ENCODE peak calls at places on chromosomes 1 and 21, in six cellular contexts. I is H1, Q is K562, V is HCT116, L is SK-N-SH, N is GM12878. D is an unnamed sample.

GRCh38 chr1:165907256-165907857 is 79.9 kb downstream of the UCK2 start:
- DNase-seq in I (no peak), Q (no peak), V (no peak), L (no peak), N (no peak), D (no peak)

GRCh38 chr21:42364304-42364865 is 1.9 kb downstream of the TFF1 start:
- DNase-seq in I (no peak), Q (no peak), V (no peak), L (no peak), N (no peak), D (no peak)

GRCh38 chr1:38559180-38559874 is 300.2 kb downstream of the RRAGC start:
- DNase-seq in I (no peak), Q (no peak), V (no peak), L (no peak), N (peak; percentile 84), D (no peak)

GRCh38 chr1:60874703-60875102 is 207.7 kb upstream of the NFIA start:
- DNase-seq in I (no peak), Q (peak; percentile 35), V (peak; percentile 8), L (no peak), N (no peak), D (no peak)

GRCh38 chr1:98130406-98130805 is 209.6 kb upstream of the DPYD start:
- DNase-seq in I (no peak), Q (no peak), V (no peak), L (no peak), N (no peak), D (no peak)

GRCh38 chr1:85494074-85494956 is 29.4 kb upstream of the DDAH1 start:
- DNase-seq in I (no peak), Q (no peak), V (no peak), L (peak; percentile 39), N (no peak), D (no peak)

GRCh38 chr1:245099401-245099800 is 55.4 kb upstream of the KIF26B start:
- DNase-seq in I (no peak), Q (no peak), V (no peak), L (no peak), N (no peak), D (no peak)

GRCh38 chr1:44407430-44408180 is 2.5 kb downstream of the RNF220 start:
- DNase-seq in I (peak; percentile 77), Q (no peak), V (no peak), L (peak; percentile 46), N (no peak), D (no peak)

GRCh38 chr1:156963621-156964020 is 43.2 kb downstream of the LRRC71 start:
- DNase-seq in I (no peak), Q (no peak), V (no peak), L (no peak), N (no peak), D (no peak)

GRCh38 chr1:33903210-33903589 is 39.3 kb downstream of the HMGB4 start:
- DNase-seq in I (no peak), Q (no peak), V (no peak), L (no peak), N (peak; percentile 33), D (no peak)

GRCh38 chr1:10668241-10668761 is 128.1 kb downstream of the CASZ1 start:
- DNase-seq in I (no peak), Q (no peak), V (no peak), L (peak; percentile 68), N (no peak), D (no peak)

GRCh38 chr1:21898326-21899155 is 38.6 kb downstream of the HSPG2 start:
- DNase-seq in I (no peak), Q (no peak), V (no peak), L (no peak), N (no peak), D (no peak)

GRCh38 chr1:89553195-89553584 is 28.6 kb downstream of the LRRC8B start:
- DNase-seq in I (no peak), Q (no peak), V (no peak), L (no peak), N (no peak), D (peak; percentile 6)

GRCh38 chr1:118388341-118388740 is 203.3 kb upstream of the SPAG17 start:
- DNase-seq in I (no peak), Q (no peak), V (no peak), L (no peak), N (no peak), D (no peak)

GRCh38 chr1:220410681-220411080 is 117.3 kb upstream of the MARK1 start:
- DNase-seq in I (no peak), Q (no peak), V (no peak), L (no peak), N (no peak), D (no peak)

GRCh38 chr1:14300991-14301703 is 297.3 kb upstream of the KAZN start:
- DNase-seq in I (no peak), Q (no peak), V (no peak), L (peak; percentile 23), N (no peak), D (no peak)

GRCh38 chr1:54499097-54500029 is 48.7 kb upstream of the ACOT11 start:
- DNase-seq in I (peak; percentile 74), Q (peak; percentile 59), V (no peak), L (peak; percentile 84), N (no peak), D (peak; percentile 45)

GRCh38 chr1:9825101-9826074 is 1.6 kb upstream of the CLSTN1 start:
- DNase-seq in I (peak; percentile 67), Q (peak; percentile 53), V (peak; percentile 77), L (no peak), N (peak; percentile 20), D (peak; percentile 25)

GRCh38 chr21:43194303-43195130 is 25.7 kb downstream of the CRYAA start:
- DNase-seq in I (no peak), Q (no peak), V (no peak), L (no peak), N (no peak), D (no peak)

GRCh38 chr1:229704157-229704556 is 78.1 kb downstream of the URB2 start:
- DNase-seq in I (no peak), Q (no peak), V (no peak), L (no peak), N (no peak), D (no peak)

GRCh38 chr1:155709391-155709790 is 20.5 kb downstream of the DAP3 start:
- DNase-seq in I (no peak), Q (no peak), V (no peak), L (no peak), N (no peak), D (no peak)

DNA sequence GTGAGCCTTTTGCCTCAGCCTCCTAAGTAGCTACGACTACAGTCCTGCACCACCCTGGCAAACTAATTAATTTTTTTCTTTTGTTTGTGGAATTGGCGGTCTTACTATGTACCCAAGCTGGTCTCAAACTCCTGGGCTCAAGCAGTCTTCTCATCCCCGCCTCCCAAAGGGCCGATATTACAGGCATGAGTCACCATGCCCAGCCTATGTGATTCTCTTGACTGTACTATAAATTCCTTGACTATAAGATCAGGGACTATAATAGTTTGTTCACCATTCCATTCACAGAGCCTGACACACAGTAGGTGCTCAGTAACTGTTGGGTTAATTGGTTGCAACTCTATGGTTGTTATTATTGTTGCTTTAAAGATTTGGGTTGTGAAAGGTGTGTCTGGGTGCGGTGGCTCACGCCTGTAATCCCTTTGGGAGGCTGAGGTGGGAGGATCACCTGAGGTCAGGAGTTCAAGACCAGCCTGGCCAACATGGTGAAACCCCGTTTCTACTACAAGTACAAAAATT is 17.3 kb downstream of the DAP3 start:
- DNase-seq in I (no peak), Q (no peak), V (peak; percentile 24), L (no peak), N (no peak), D (no peak)
- TF ChIP-seq JUND in I (no peak), Q (no peak), V (peak; percentile 21), L (no peak), N (no peak), D (no peak)

GRCh38 chr21:34132905-34133304 is 59.5 kb downstream of the MRPS6 start:
- DNase-seq in I (peak; percentile 19), Q (no peak), V (no peak), L (no peak), N (no peak), D (no peak)

GRCh38 chr21:34132202-34132601 is 58.8 kb downstream of the MRPS6 start:
- DNase-seq in I (peak; percentile 35), Q (no peak), V (no peak), L (no peak), N (no peak), D (no peak)

GRCh38 chr21:34135330-34135729 is 62.0 kb downstream of the MRPS6 start:
- DNase-seq in I (no peak), Q (no peak), V (no peak), L (no peak), N (no peak), D (no peak)

GRCh38 chr21:34133392-34133791 is 60.0 kb downstream of the MRPS6 start:
- DNase-seq in I (no peak), Q (no peak), V (no peak), L (no peak), N (no peak), D (no peak)

DNA sequence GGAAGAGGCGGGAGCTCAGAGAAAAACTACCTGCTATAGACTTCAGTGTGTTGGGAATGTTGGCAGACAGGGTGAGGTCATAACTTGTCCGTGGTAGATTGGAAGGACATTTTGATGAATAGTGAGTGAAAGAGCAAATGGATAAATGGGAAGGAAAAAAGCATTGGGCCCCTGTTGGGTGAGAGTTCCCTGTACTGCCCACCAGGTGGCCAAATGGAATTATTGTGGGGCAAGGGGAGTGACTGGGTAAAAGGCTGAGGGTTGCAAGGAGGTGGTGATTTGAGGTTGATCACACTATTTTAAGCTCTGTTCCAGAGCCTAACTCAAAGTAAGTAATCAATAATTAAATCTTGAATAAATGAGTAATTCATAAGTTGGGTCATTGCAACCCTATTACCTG is 60.4 kb downstream of the MRPS6 start:
- DNase-seq in I (no peak), Q (peak; percentile 41), V (no peak), L (no peak), N (no peak), D (no peak)
- TF ChIP-seq JUND in I (no peak), Q (no peak), V (no peak), L (no peak), N (no peak), D (no peak)

DNA sequence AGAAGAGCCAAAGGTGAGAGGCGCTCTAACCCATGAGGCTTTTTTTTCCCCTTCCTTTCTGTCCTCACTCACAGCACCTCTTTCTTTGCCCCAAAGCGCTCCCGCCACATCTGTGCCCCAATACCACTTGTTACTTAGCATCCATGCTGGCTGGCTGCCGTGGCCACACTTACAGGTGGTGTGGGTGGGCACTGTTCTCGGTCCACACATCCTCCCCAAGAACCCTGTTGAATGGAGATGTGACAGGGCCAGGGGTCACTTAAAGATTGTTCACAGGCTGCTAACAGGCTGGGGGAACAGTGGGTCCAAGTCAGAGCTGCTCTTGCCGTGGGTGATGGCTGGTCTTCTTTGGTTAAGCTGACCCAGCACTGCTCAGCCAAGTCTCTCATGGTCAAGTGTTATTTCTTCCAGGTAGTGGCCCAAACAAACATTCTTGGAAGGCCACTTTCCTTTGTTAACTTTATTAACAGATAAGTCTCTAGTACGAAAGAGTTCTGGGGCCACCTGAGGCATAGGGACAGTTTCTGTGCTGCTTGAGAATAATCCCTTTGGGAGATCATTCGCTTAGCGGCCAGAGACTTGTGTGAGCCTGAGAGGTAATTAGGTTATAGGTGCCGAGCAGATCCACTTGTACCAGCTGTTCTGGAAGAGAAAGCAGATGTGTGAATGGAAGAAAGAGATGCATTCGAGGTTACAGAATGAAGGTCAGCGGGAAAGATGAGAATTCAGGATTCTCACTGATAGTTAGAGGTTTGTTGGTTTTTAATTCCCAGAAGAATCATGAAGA is 62.6 kb upstream of the IRF2BP2 start:
- DNase-seq in I (no peak), Q (no peak), V (no peak), L (no peak), N (no peak), D (no peak)
- TF ChIP-seq JUND in I (no peak), Q (no peak), V (no peak), L (no peak), N (no peak), D (no peak)

GRCh38 chr1:25948641-25949040 is 42.4 kb upstream of the STMN1 start:
- DNase-seq in I (no peak), Q (no peak), V (no peak), L (no peak), N (no peak), D (no peak)
- TF ChIP-seq JUND in I (no peak), Q (no peak), V (no peak), L (no peak), N (no peak), D (no peak)

D was measured in T47D.